ENCODE peak calls at places on chromosomes 1 and 21, in seven cellular contexts. V is adrenal gland; I is posterior cingulate gyrus; R is pancreas; Y is stimulated activated CD4-positive, alpha-beta T cell treated with anti-CD3 and anti-CD28 coated beads, Interleukin-4, amount 100 ng/mL, for 1 hour; X is transverse colon; E is trophoblast cell. Z is an unnamed sample.
A peak's percentile ranks its signal among the peaks of the same experiment; 100 is the strongest.

GRCh38 chr21:35138665-35139381 is 89.7 kb upstream of the RUNX1 start:
- DNase-seq in V (no peak), I (no peak), R (no peak), Y (peak; percentile 60), X (no peak), E (peak; percentile 92), Z (peak; percentile 42)

GRCh38 chr1:110060034-110060661 is 10.3 kb downstream of the ALX3 start:
- DNase-seq in V (peak; percentile 67), I (no peak), R (peak; percentile 71), Y (peak; percentile 81), X (peak; percentile 59), E (peak; percentile 28), Z (peak; percentile 64)

GRCh38 chr1:12132078-12132477 is 34.7 kb upstream of the TNFRSF1B start:
- DNase-seq in V (no peak), I (no peak), R (no peak), Y (no peak), X (no peak), E (peak; percentile 98), Z (no peak)

GRCh38 chr1:39700348-39700747 is 9.1 kb upstream of the HPCAL4 start:
- DNase-seq in V (peak; percentile 4), I (no peak), R (no peak), Y (no peak), X (no peak), E (no peak), Z (no peak)

GRCh38 chr1:9630331-9631081 is 21.0 kb upstream of the PIK3CD start:
- DNase-seq in V (no peak), I (no peak), R (no peak), Y (no peak), X (no peak), E (no peak), Z (no peak)

GRCh38 chr21:46055863-46056281 is 42.0 kb upstream of the COL6A2 start:
- DNase-seq in V (no peak), I (no peak), R (no peak), Y (no peak), X (no peak), E (no peak), Z (no peak)

GRCh38 chr1:108669679-108670078 is 8.8 kb upstream of the HENMT1 start:
- DNase-seq in V (no peak), I (no peak), R (no peak), Y (no peak), X (no peak), E (no peak), Z (no peak)

GRCh38 chr1:212515329-212515760 is 82.6 kb downstream of the NENF start:
- DNase-seq in V (no peak), I (no peak), R (no peak), Y (no peak), X (no peak), E (no peak), Z (no peak)

GRCh38 chr1:204283711-204284651 is 70.2 kb upstream of the GOLT1A start:
- DNase-seq in V (no peak), I (no peak), R (no peak), Y (no peak), X (no peak), E (no peak), Z (no peak)

GRCh38 chr1:109649380-109649987 is 6.4 kb upstream of the GSTM4 start:
- DNase-seq in V (peak; percentile 49), I (no peak), R (no peak), Y (no peak), X (no peak), E (no peak), Z (no peak)

GRCh38 chr1:150960646-150961045 is 14.0 kb downstream of the CERS2 start:
- DNase-seq in V (peak; percentile 42), I (no peak), R (peak; percentile 15), Y (no peak), X (no peak), E (no peak), Z (no peak)

GRCh38 chr1:5771788-5772187 is 220.4 kb downstream of the NPHP4 start:
- DNase-seq in V (no peak), I (no peak), R (no peak), Y (no peak), X (no peak), E (no peak), Z (no peak)

GRCh38 chr1:156319664-156320063 is 18.4 kb downstream of the CCT3 start:
- DNase-seq in V (no peak), I (no peak), R (no peak), Y (no peak), X (no peak), E (no peak), Z (no peak)

GRCh38 chr21:45177039-45177438 is 102.7 kb downstream of the ADARB1 start:
- DNase-seq in V (no peak), I (no peak), R (no peak), Y (no peak), X (no peak), E (no peak), Z (no peak)

GRCh38 chr1:9466780-9467755 is 72.2 kb upstream of the SLC25A33 start:
- DNase-seq in V (no peak), I (no peak), R (peak; percentile 76), Y (no peak), X (peak; percentile 54), E (no peak), Z (no peak)

GRCh38 chr21:43938751-43939442 is 73.2 kb upstream of the TRAPPC10 start:
- DNase-seq in V (peak; percentile 93), I (peak; percentile 71), R (peak; percentile 91), Y (peak; percentile 91), X (peak; percentile 87), E (peak; percentile 41), Z (peak; percentile 86)

GRCh38 chr1:203379831-203380230 is 28.9 kb upstream of the FMOD start:
- DNase-seq in V (no peak), I (no peak), R (no peak), Y (no peak), X (no peak), E (no peak), Z (no peak)

GRCh38 chr1:172549621-172550280 is 16.8 kb downstream of the SUCO start:
- DNase-seq in V (no peak), I (no peak), R (no peak), Y (no peak), X (no peak), E (no peak), Z (no peak)

GRCh38 chr1:59703226-59703917 is 111.4 kb upstream of the HOOK1 start:
- DNase-seq in V (no peak), I (no peak), R (no peak), Y (no peak), X (no peak), E (no peak), Z (no peak)

GRCh38 chr1:81446006-81446669 is 354.6 kb upstream of the ADGRL2 start:
- DNase-seq in V (no peak), I (no peak), R (no peak), Y (no peak), X (no peak), E (no peak), Z (no peak)

GRCh38 chr1:191595170-191595569 is 563.1 kb upstream of the RGS18 start:
- DNase-seq in V (no peak), I (no peak), R (peak; percentile 27), Y (no peak), X (no peak), E (no peak), Z (no peak)

GRCh38 chr1:112544011-112544688 is 35.4 kb downstream of the WNT2B start:
- DNase-seq in V (no peak), I (no peak), R (no peak), Y (no peak), X (no peak), E (peak; percentile 38), Z (no peak)

GRCh38 chr21:41955516-41955915 is 1.7 kb upstream of the C2CD2 start:
- DNase-seq in V (no peak), I (no peak), R (peak; percentile 36), Y (no peak), X (no peak), E (no peak), Z (no peak)

Z was measured in stimulated activated naive CD4-positive, alpha-beta T cell treated with Interleukin-2 at 50 U/mL for 16 hours.